ENCODE peak calls at places on chromosomes 11 and 22, in four cellular contexts. Q is H1; F is activated naive CD8-positive, alpha-beta T cell treated with anti-CD3 and anti-CD28 coated beads, Interleukin-2, amount 50 U/mL, for 24 hours; Y is body of pancreas. N is an unnamed sample.

GRCh38 chr11:57458060-57458409 is 2.3 kb upstream of the RTN4RL2 start:
- DNase-seq in Y (no peak), F (no peak), Q (no peak), N (no peak)

GRCh38 chr11:130720232-130720787 is 196.0 kb downstream of the SNX19 start:
- DNase-seq in Y (no peak), Q (no peak), F (no peak), N (no peak)

GRCh38 chr11:1574256-1575242 is 2.5 kb upstream of the DUSP8 start:
- DNase-seq in Y (peak), Q (no peak), F (peak), N (peak)

GRCh38 chr11:74371269-74372039 is 26.8 kb downstream of the PGM2L1 start:
- DNase-seq in Q (no peak), Y (no peak), F (no peak), N (peak)

GRCh38 chr22:47300698-47301405 is 538.4 kb downstream of the TBC1D22A start:
- DNase-seq in Q (no peak), F (no peak), Y (no peak), N (no peak)

GRCh38 chr11:38304926-38305325 is 1706.9 kb upstream of the RAG2 start:
- DNase-seq in Y (no peak), Q (no peak), F (no peak), N (no peak)

GRCh38 chr22:34976886-34977285 is 89.1 kb upstream of the ISX start:
- DNase-seq in Y (no peak), F (no peak), Q (no peak), N (no peak)

GRCh38 chr22:48264586-48264985 is 1502.1 kb downstream of the TBC1D22A start:
- DNase-seq in Q (no peak), F (no peak), Y (no peak), N (no peak)

GRCh38 chr22:38300197-38300945 is 16.9 kb downstream of the CSNK1E start:
- DNase-seq in Y (no peak), F (no peak), Q (no peak), N (no peak)

GRCh38 chr11:125994509-125994908 is 48.7 kb downstream of the VSIG10L2 start:
- DNase-seq in F (no peak), Q (no peak), Y (no peak), N (no peak)